ENCODE peak calls at places on chromosome 1, in five cellular contexts. Q is activated gamma-delta T cell; J is stimulated activated CD4-positive, alpha-beta T cell treated with anti-CD3 and anti-CD28 coated beads, Interleukin-12 subunit alpha, Interleukin-12 subunit beta, amount 100 ng/mL, for 48 hours; E is A172; W is kidney glomerular epithelial cell. C is an unnamed sample.

GRCh38 chr1:6162773-6163172 is 17.3 kb downstream of the CHD5 start:
- DNase-seq in E (no peak), W (no peak), Q (no peak), J (no peak), C (no peak)

GRCh38 chr1:228009828-228010775 is 3.3 kb downstream of the WNT3A start:
- DNase-seq in W (no peak), E (no peak), J (no peak), Q (no peak), C (no peak)

GRCh38 chr1:31696246-31696645 is 7.6 kb downstream of the COL16A1 start:
- DNase-seq in Q (no peak), J (no peak), W (no peak), E (no peak), C (no peak)

GRCh38 chr1:5990913-5991783 is 1.1 kb downstream of the NPHP4 start:
- DNase-seq in J (no peak), Q (peak; percentile 44), E (no peak), W (no peak), C (peak; percentile 60)

GRCh38 chr1:207073906-207074820 is 14.5 kb upstream of the C4BPB start:
- DNase-seq in Q (no peak), E (peak; percentile 46), W (no peak), J (no peak), C (no peak)

GRCh38 chr1:205449750-205450443 is 5.9 kb downstream of the BLACAT1 start:
- DNase-seq in E (peak; percentile 86), J (peak; percentile 28), W (peak; percentile 91), Q (no peak), C (no peak)

GRCh38 chr1:110538921-110539320 is 19.9 kb upstream of the KCNA10 start:
- DNase-seq in E (no peak), Q (no peak), W (no peak), J (no peak), C (no peak)

GRCh38 chr1:26336477-26337205 is 17.3 kb downstream of the CRYBG2 start:
- DNase-seq in J (peak; percentile 79), W (peak; percentile 46), Q (peak; percentile 72), E (no peak), C (peak; percentile 82)

GRCh38 chr1:31127266-31127665 is 61.7 kb upstream of the PUM1 start:
- DNase-seq in E (no peak), Q (no peak), W (peak; percentile 26), J (no peak), C (no peak)

GRCh38 chr1:1199961-1200875 is 6.2 kb downstream of the TNFRSF18 start:
- DNase-seq in Q (no peak), W (no peak), E (no peak), J (no peak), C (no peak)

GRCh38 chr1:55980574-55980973 is 598.8 kb downstream of the PLPP3 start:
- DNase-seq in Q (no peak), J (no peak), W (no peak), E (no peak), C (no peak)

GRCh38 chr1:104463126-104463697 is 713.5 kb downstream of the AMY1C start:
- DNase-seq in E (no peak), W (no peak), Q (no peak), J (no peak), C (no peak)

GRCh38 chr1:119420638-119421037 is 5.7 kb downstream of the HSD3B2 start:
- DNase-seq in W (no peak), E (no peak), Q (no peak), J (no peak), C (no peak)

GRCh38 chr1:203038217-203038741 is 12.0 kb downstream of the PPFIA4 start:
- DNase-seq in W (peak; percentile 99), E (peak; percentile 100), J (no peak), Q (no peak), C (no peak)

GRCh38 chr1:2855206-2856075 is 53.9 kb upstream of the TTC34 start:
- DNase-seq in J (no peak), Q (no peak), E (no peak), W (no peak), C (no peak)

GRCh38 chr1:218636548-218636947 is 291.4 kb downstream of the TGFB2 start:
- DNase-seq in W (no peak), Q (no peak), J (no peak), E (no peak), C (no peak)

GRCh38 chr1:55670331-55671082 is 455.3 kb upstream of the USP24 start:
- DNase-seq in Q (no peak), J (no peak), W (no peak), E (no peak), C (no peak)

GRCh38 chr1:153615406-153615805 is 719 bp downstream of the S100A14 start:
- DNase-seq in J (no peak), Q (no peak), E (no peak), W (no peak), C (no peak)

GRCh38 chr1:237851209-237851845 is 39.4 kb downstream of the ZP4 start:
- DNase-seq in J (peak; percentile 7), E (peak; percentile 82), Q (no peak), W (peak; percentile 70), C (no peak)

GRCh38 chr1:116448785-116449385 is 75.8 kb downstream of the ATP1A1 start:
- DNase-seq in J (no peak), E (no peak), W (peak; percentile 25), Q (no peak), C (no peak)

GRCh38 chr1:153617677-153618076 is 1.6 kb upstream of the S100A14 start:
- DNase-seq in W (no peak), J (peak; percentile 64), Q (no peak), E (peak; percentile 62), C (peak; percentile 81)

GRCh38 chr1:183198463-183198862 is 12.4 kb downstream of the LAMC2 start:
- DNase-seq in Q (no peak), J (no peak), W (peak; percentile 96), E (no peak), C (no peak)

GRCh38 chr1:23556661-23557470 is 2.4 kb downstream of the ID3 start:
- DNase-seq in Q (no peak), W (peak; percentile 68), J (no peak), E (peak; percentile 60), C (no peak)

GRCh38 chr1:95012389-95012788 is 60.4 kb downstream of the ALG14 start:
- DNase-seq in Q (no peak), E (no peak), W (no peak), J (no peak), C (no peak)

GRCh38 chr1:48718696-48719095 is 58.0 kb downstream of the BEND5 start:
- DNase-seq in E (no peak), W (no peak), Q (no peak), J (no peak), C (no peak)

GRCh38 chr1:200963076-200963475 is 60.4 kb downstream of the KIF21B start:
- DNase-seq in W (no peak), J (no peak), Q (no peak), E (no peak), C (no peak)

GRCh38 chr1:20100632-20101355 is 18.5 kb downstream of the PLA2G2D start:
- DNase-seq in Q (no peak), E (peak; percentile 33), J (peak; percentile 6), W (peak; percentile 60), C (peak; percentile 40)

GRCh38 chr1:232667094-232667780 is 37.3 kb upstream of the SIPA1L2 start:
- DNase-seq in Q (no peak), J (no peak), W (no peak), E (no peak), C (no peak)

GRCh38 chr1:183218981-183219621 is 33.0 kb downstream of the LAMC2 start:
- DNase-seq in J (no peak), W (no peak), E (no peak), Q (no peak), C (no peak)

GRCh38 chr1:221708076-221708571 is 33.8 kb downstream of the DUSP10 start:
- DNase-seq in W (no peak), J (peak; percentile 56), E (no peak), Q (no peak), C (peak; percentile 36)

GRCh38 chr1:245060684-245061374 is 94.0 kb upstream of the KIF26B start:
- DNase-seq in J (no peak), Q (no peak), E (no peak), W (no peak), C (no peak)

GRCh38 chr1:79497193-79497773 is 490.8 kb upstream of the ADGRL4 start:
- DNase-seq in E (peak; percentile 2), J (no peak), Q (no peak), W (peak; percentile 37), C (peak; percentile 17)

GRCh38 chr1:111570781-111571181 is 48.8 kb upstream of the RAP1A start:
- DNase-seq in W (peak; percentile 43), Q (no peak), E (no peak), J (no peak), C (no peak)